ENCODE peak calls at places on chromosomes 4 and X, in six cellular contexts. One of them, this sample, is unnamed.

GRCh38 chr4:102799816-102800215 is 27.5 kb downstream of the UBE2D3 start:
- DNase-seq in HCT116: no peak
- DNase-seq in MM.1S: no peak
- DNase-seq in hepatocyte: no peak
- DNase-seq in OCI-LY7: no peak
- DNase-seq in GM23248: peak; percentile 62
- DNase-seq in this sample: no peak

GRCh38 chrX:118420462-118420861 is 74.6 kb downstream of the WDR44 start:
- DNase-seq in HCT116: no peak
- DNase-seq in OCI-LY7: no peak
- DNase-seq in hepatocyte: peak; percentile 28
- DNase-seq in GM23248: peak; percentile 28
- DNase-seq in MM.1S: peak; percentile 26
- DNase-seq in this sample: no peak

GRCh38 chr4:7461171-7461570 is 26.4 kb upstream of the PSAPL1 start:
- DNase-seq in HCT116: no peak
- DNase-seq in GM23248: no peak
- DNase-seq in OCI-LY7: no peak
- DNase-seq in MM.1S: no peak
- DNase-seq in hepatocyte: no peak
- DNase-seq in this sample: no peak

GRCh38 chr4:113869743-113870375 is 108.3 kb upstream of the CAMK2D start:
- DNase-seq in GM23248: peak; percentile 60
- DNase-seq in OCI-LY7: peak; percentile 52
- DNase-seq in MM.1S: peak; percentile 69
- DNase-seq in HCT116: peak; percentile 1
- DNase-seq in hepatocyte: peak; percentile 17
- DNase-seq in this sample: no peak

GRCh38 chr4:81811562-81812293 is 340.0 kb upstream of the RASGEF1B start:
- DNase-seq in GM23248: no peak
- DNase-seq in hepatocyte: peak; percentile 10
- DNase-seq in HCT116: no peak
- DNase-seq in MM.1S: no peak
- DNase-seq in OCI-LY7: no peak
- DNase-seq in this sample: no peak

GRCh38 chr4:69408451-69408850 is 87.3 kb downstream of the UGT2B4 start:
- DNase-seq in OCI-LY7: no peak
- DNase-seq in hepatocyte: no peak
- DNase-seq in MM.1S: no peak
- DNase-seq in HCT116: no peak
- DNase-seq in GM23248: no peak
- DNase-seq in this sample: no peak

GRCh38 chr4:8314691-8315255 is 45.2 kb downstream of the HTRA3 start:
- DNase-seq in hepatocyte: no peak
- DNase-seq in OCI-LY7: no peak
- DNase-seq in GM23248: no peak
- DNase-seq in HCT116: no peak
- DNase-seq in MM.1S: no peak
- DNase-seq in this sample: no peak

GRCh38 chrX:128518508-128518907 is 466.3 kb upstream of the ACTRT1 start:
- DNase-seq in HCT116: no peak
- DNase-seq in OCI-LY7: peak; percentile 4
- DNase-seq in GM23248: peak; percentile 0
- DNase-seq in hepatocyte: peak; percentile 7
- DNase-seq in MM.1S: peak; percentile 62
- DNase-seq in this sample: peak; percentile 70

GRCh38 chr4:133799916-133800315 is 401.7 kb downstream of the PABPC4L start:
- DNase-seq in hepatocyte: no peak
- DNase-seq in GM23248: no peak
- DNase-seq in HCT116: no peak
- DNase-seq in MM.1S: no peak
- DNase-seq in OCI-LY7: no peak
- DNase-seq in this sample: no peak

GRCh38 chr4:175540151-175540550 is 271.9 kb downstream of the GPM6A start:
- DNase-seq in hepatocyte: no peak
- DNase-seq in HCT116: peak; percentile 10
- DNase-seq in OCI-LY7: no peak
- DNase-seq in MM.1S: no peak
- DNase-seq in GM23248: no peak
- DNase-seq in this sample: no peak

GRCh38 chr4:116439330-116439729 is 646.0 kb downstream of the TRAM1L1 start:
- DNase-seq in GM23248: no peak
- DNase-seq in HCT116: no peak
- DNase-seq in hepatocyte: no peak
- DNase-seq in OCI-LY7: no peak
- DNase-seq in MM.1S: no peak
- DNase-seq in this sample: no peak

GRCh38 chr4:139245590-139245989 is 34.4 kb downstream of the MGARP start:
- DNase-seq in MM.1S: no peak
- DNase-seq in OCI-LY7: no peak
- DNase-seq in GM23248: peak; percentile 58
- DNase-seq in hepatocyte: no peak
- DNase-seq in HCT116: no peak
- DNase-seq in this sample: no peak

GRCh38 chrX:136797787-136798186 is 17.1 kb upstream of the ARHGEF6 start:
- DNase-seq in hepatocyte: no peak
- DNase-seq in OCI-LY7: no peak
- DNase-seq in GM23248: no peak
- DNase-seq in MM.1S: no peak
- DNase-seq in HCT116: no peak
- DNase-seq in this sample: no peak

GRCh38 chr4:65670331-65671031 is at the start of gene EPHA5:
- DNase-seq in GM23248: peak; percentile 68
- DNase-seq in HCT116: no peak
- DNase-seq in hepatocyte: peak; percentile 79
- DNase-seq in MM.1S: peak; percentile 25
- DNase-seq in OCI-LY7: no peak
- DNase-seq in this sample: no peak

GRCh38 chrX:119093991-119094741 is 21.4 kb downstream of the CT47C1 start:
- DNase-seq in OCI-LY7: no peak
- DNase-seq in MM.1S: no peak
- DNase-seq in GM23248: peak; percentile 68
- DNase-seq in HCT116: no peak
- DNase-seq in hepatocyte: peak; percentile 19
- DNase-seq in this sample: no peak

GRCh38 chr4:159547645-159548308 is 444.9 kb downstream of the RAPGEF2 start:
- DNase-seq in GM23248: peak; percentile 31
- DNase-seq in OCI-LY7: no peak
- DNase-seq in hepatocyte: no peak
- DNase-seq in HCT116: no peak
- DNase-seq in MM.1S: no peak
- DNase-seq in this sample: no peak

GRCh38 chrX:40094041-40094899 is 3.5 kb downstream of the BCOR start:
- DNase-seq in MM.1S: peak; percentile 47
- DNase-seq in HCT116: no peak
- DNase-seq in hepatocyte: peak; percentile 77
- DNase-seq in OCI-LY7: no peak
- DNase-seq in GM23248: peak; percentile 75
- DNase-seq in this sample: no peak

GRCh38 chrX:46574941-46575381 is 1.4 kb downstream of the CHST7 start:
- DNase-seq in hepatocyte: peak; percentile 34
- DNase-seq in OCI-LY7: peak; percentile 13
- DNase-seq in MM.1S: peak; percentile 62
- DNase-seq in HCT116: no peak
- DNase-seq in GM23248: peak; percentile 52
- DNase-seq in this sample: no peak

GRCh38 chr4:165476214-165477098 is 97.6 kb downstream of the CPE start:
- DNase-seq in HCT116: peak; percentile 72
- DNase-seq in MM.1S: no peak
- DNase-seq in OCI-LY7: no peak
- DNase-seq in GM23248: peak; percentile 49
- DNase-seq in hepatocyte: peak; percentile 18
- DNase-seq in this sample: no peak

GRCh38 chr4:38106301-38106700 is 146.1 kb downstream of the PTTG2 start:
- DNase-seq in HCT116: no peak
- DNase-seq in OCI-LY7: no peak
- DNase-seq in MM.1S: no peak
- DNase-seq in hepatocyte: no peak
- DNase-seq in GM23248: peak; percentile 41
- DNase-seq in this sample: no peak

GRCh38 chr4:112523764-112524505 is 8.0 kb upstream of the NEUROG2 start:
- DNase-seq in GM23248: peak; percentile 60
- DNase-seq in OCI-LY7: peak; percentile 93
- DNase-seq in HCT116: peak; percentile 73
- DNase-seq in MM.1S: peak; percentile 94
- DNase-seq in hepatocyte: peak; percentile 84
- DNase-seq in this sample: peak; percentile 94

GRCh38 chr4:169906821-169907220 is 119.4 kb downstream of the MFAP3L start:
- DNase-seq in MM.1S: no peak
- DNase-seq in OCI-LY7: no peak
- DNase-seq in hepatocyte: no peak
- DNase-seq in GM23248: no peak
- DNase-seq in HCT116: no peak
- DNase-seq in this sample: no peak

GRCh38 chr4:2825184-2825506 is 18.5 kb upstream of the ADD1 start:
- DNase-seq in hepatocyte: no peak
- DNase-seq in HCT116: no peak
- DNase-seq in GM23248: no peak
- DNase-seq in MM.1S: no peak
- DNase-seq in OCI-LY7: no peak
- DNase-seq in this sample: no peak

GRCh38 chr4:20137176-20137575 is 114.5 kb upstream of the SLIT2 start:
- DNase-seq in HCT116: no peak
- DNase-seq in GM23248: peak; percentile 53
- DNase-seq in hepatocyte: no peak
- DNase-seq in OCI-LY7: no peak
- DNase-seq in MM.1S: no peak
- DNase-seq in this sample: no peak

GRCh38 chr4:81715335-81715734 is 243.6 kb upstream of the RASGEF1B start:
- DNase-seq in GM23248: no peak
- DNase-seq in OCI-LY7: no peak
- DNase-seq in HCT116: no peak
- DNase-seq in hepatocyte: peak; percentile 40
- DNase-seq in MM.1S: no peak
- DNase-seq in this sample: no peak

GRCh38 chrX:136250191-136251041 is 784 bp downstream of the MAP7D3 start:
- DNase-seq in MM.1S: no peak
- DNase-seq in HCT116: no peak
- DNase-seq in OCI-LY7: peak; percentile 31
- DNase-seq in GM23248: peak; percentile 59
- DNase-seq in hepatocyte: peak; percentile 10
- DNase-seq in this sample: peak; percentile 53

GRCh38 chrX:93422693-93423092 is 250.7 kb downstream of the NAP1L3 start:
- DNase-seq in MM.1S: peak; percentile 38
- DNase-seq in hepatocyte: peak; percentile 76
- DNase-seq in OCI-LY7: peak; percentile 1
- DNase-seq in GM23248: peak; percentile 24
- DNase-seq in HCT116: no peak
- DNase-seq in this sample: peak; percentile 78

GRCh38 chr4:75821216-75821615 is 81.0 kb downstream of the PPEF2 start:
- DNase-seq in OCI-LY7: no peak
- DNase-seq in HCT116: no peak
- DNase-seq in GM23248: no peak
- DNase-seq in hepatocyte: no peak
- DNase-seq in MM.1S: no peak
- DNase-seq in this sample: no peak

GRCh38 chr4:181235361-181235760 is 1007.8 kb upstream of the TENM3 start:
- DNase-seq in MM.1S: no peak
- DNase-seq in OCI-LY7: no peak
- DNase-seq in hepatocyte: no peak
- DNase-seq in HCT116: no peak
- DNase-seq in GM23248: no peak
- DNase-seq in this sample: no peak
- H2AFZ ChIP-seq in MM.1S: no peak overlapping the region
- H2AFZ ChIP-seq in OCI-LY7: no peak overlapping the region
- H2AFZ ChIP-seq in hepatocyte: no peak overlapping the region
- H2AFZ ChIP-seq in HCT116: no peak overlapping the region
- H2AFZ ChIP-seq in GM23248: no peak overlapping the region
- H2AFZ ChIP-seq in this sample: no peak overlapping the region

GRCh38 chr4:624705-625590 is at the start of gene PDE6B:
- DNase-seq in hepatocyte: no peak
- DNase-seq in HCT116: no peak
- DNase-seq in GM23248: no peak
- DNase-seq in OCI-LY7: no peak
- DNase-seq in MM.1S: no peak
- DNase-seq in this sample: no peak
- H3K9me3 ChIP-seq in hepatocyte: no peaks in the 10 kb centered on the region
- H3K9me3 ChIP-seq in HCT116: no peaks in the 10 kb centered on the region
- H3K9me3 ChIP-seq in GM23248: no peaks in the 10 kb centered on the region
- H3K9me3 ChIP-seq in OCI-LY7: no peaks in the 10 kb centered on the region
- H3K9me3 ChIP-seq in MM.1S: no peaks in the 10 kb centered on the region
- H3K9me3 ChIP-seq in this sample: no peaks in the 10 kb centered on the region

GRCh38 chr4:57132746-57133142 is 22.6 kb upstream of the IGFBP7 start:
- DNase-seq in OCI-LY7: no peak
- DNase-seq in HCT116: no peak
- DNase-seq in MM.1S: no peak
- DNase-seq in GM23248: no peak
- DNase-seq in hepatocyte: no peak
- DNase-seq in this sample: no peak
- H3K9me2 ChIP-seq in OCI-LY7: no peaks in the 10 kb centered on the region
- H3K9me2 ChIP-seq in HCT116: no peaks in the 10 kb centered on the region
- H3K9me2 ChIP-seq in MM.1S: no peaks in the 10 kb centered on the region
- H3K9me2 ChIP-seq in GM23248: no peaks in the 10 kb centered on the region
- H3K9me2 ChIP-seq in hepatocyte: no peaks in the 10 kb centered on the region
- H3K9me2 ChIP-seq in this sample: no peaks in the 10 kb centered on the region

GRCh38 chrX:24231169-24231568 is 81.6 kb downstream of the ZFX start:
- DNase-seq in OCI-LY7: no peak
- DNase-seq in MM.1S: no peak
- DNase-seq in GM23248: peak; percentile 79
- DNase-seq in hepatocyte: peak; percentile 76
- DNase-seq in HCT116: peak; percentile 7
- DNase-seq in this sample: no peak
- H2AFZ ChIP-seq in OCI-LY7: no peak overlapping the region
- H2AFZ ChIP-seq in MM.1S: no peak overlapping the region
- H2AFZ ChIP-seq in GM23248: peak overlapping the region; percentile 33
- H2AFZ ChIP-seq in hepatocyte: no peak overlapping the region
- H2AFZ ChIP-seq in HCT116: peak overlapping the region; percentile 26
- H2AFZ ChIP-seq in this sample: no peak overlapping the region

DNA sequence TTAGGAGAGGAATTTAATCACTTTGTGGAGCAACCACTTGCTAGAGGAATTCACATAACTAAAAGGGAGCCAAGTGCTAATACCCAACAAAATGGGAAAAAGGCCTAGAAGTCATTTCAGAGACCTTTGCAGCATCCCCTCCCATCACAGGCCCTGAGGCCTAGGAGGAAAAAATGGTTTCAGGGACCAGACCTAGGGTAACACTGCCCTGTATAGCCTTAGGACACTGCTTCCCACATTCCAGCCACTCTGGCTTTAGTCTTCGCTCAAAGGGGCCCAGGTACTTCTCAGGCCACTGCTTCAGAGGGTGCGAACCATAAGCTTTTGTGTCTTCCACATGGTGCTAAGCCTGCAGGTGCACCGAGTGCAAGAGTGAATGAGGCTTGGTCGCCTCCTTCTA is 19.1 kb downstream of the SPANXN2 start:
- DNase-seq in GM23248: no peak
- DNase-seq in hepatocyte: no peak
- DNase-seq in MM.1S: no peak
- DNase-seq in OCI-LY7: no peak
- DNase-seq in HCT116: no peak
- DNase-seq in this sample: no peak
- H3K9me3 ChIP-seq in GM23248: no peaks in the 10 kb centered on the region
- H3K9me3 ChIP-seq in hepatocyte: no peaks in the 10 kb centered on the region
- H3K9me3 ChIP-seq in MM.1S: no peaks in the 10 kb centered on the region
- H3K9me3 ChIP-seq in OCI-LY7: no peaks in the 10 kb centered on the region
- H3K9me3 ChIP-seq in HCT116: no peaks in the 10 kb centered on the region
- H3K9me3 ChIP-seq in this sample: peaks cover 12% of the 10 kb centered on the region

GRCh38 chr4:149985981-149986380 is 92.3 kb upstream of the DCLK2 start:
- DNase-seq in MM.1S: no peak
- DNase-seq in HCT116: no peak
- DNase-seq in OCI-LY7: no peak
- DNase-seq in GM23248: no peak
- DNase-seq in hepatocyte: no peak
- DNase-seq in this sample: no peak
- H3K9me2 ChIP-seq in MM.1S: no peaks in the 10 kb centered on the region
- H3K9me2 ChIP-seq in HCT116: no peaks in the 10 kb centered on the region
- H3K9me2 ChIP-seq in OCI-LY7: no peaks in the 10 kb centered on the region
- H3K9me2 ChIP-seq in GM23248: no peaks in the 10 kb centered on the region
- H3K9me2 ChIP-seq in hepatocyte: no peaks in the 10 kb centered on the region
- H3K9me2 ChIP-seq in this sample: no peaks in the 10 kb centered on the region